ENCODE peak calls at places on chromosomes 16 and 17, in ten cellular contexts. One of them, this sample, is unnamed.

GRCh38 chr16:84687715-84688114 is 12.1 kb upstream of the USP10 start:
- DNase-seq in sciatic nerve: no peak
- DNase-seq in anterior cingulate cortex: no peak
- DNase-seq in EH: peak; percentile 94
- DNase-seq in psoas muscle: no peak
- DNase-seq in activated CD4-positive, alpha-beta T cell treated with anti-CD3 and anti-CD28 coated beads for 24 hours: no peak
- DNase-seq in SK-MEL-5: peak; percentile 61
- DNase-seq in T-helper 1 cell: peak; percentile 23
- DNase-seq in fibroblast of mammary gland: peak; percentile 88
- DNase-seq in ascending aorta: no peak
- DNase-seq in this sample: no peak

GRCh38 chr16:8310356-8310755 is 280.0 kb downstream of the TMEM114 start:
- DNase-seq in sciatic nerve: no peak
- DNase-seq in activated CD4-positive, alpha-beta T cell treated with anti-CD3 and anti-CD28 coated beads for 24 hours: no peak
- DNase-seq in EH: no peak
- DNase-seq in fibroblast of mammary gland: no peak
- DNase-seq in T-helper 1 cell: no peak
- DNase-seq in anterior cingulate cortex: no peak
- DNase-seq in ascending aorta: no peak
- DNase-seq in SK-MEL-5: no peak
- DNase-seq in psoas muscle: no peak
- DNase-seq in this sample: no peak

GRCh38 chr16:79329967-79330366 is 270.6 kb downstream of the MAF start:
- DNase-seq in activated CD4-positive, alpha-beta T cell treated with anti-CD3 and anti-CD28 coated beads for 24 hours: no peak
- DNase-seq in fibroblast of mammary gland: no peak
- DNase-seq in ascending aorta: no peak
- DNase-seq in EH: no peak
- DNase-seq in psoas muscle: no peak
- DNase-seq in sciatic nerve: no peak
- DNase-seq in T-helper 1 cell: no peak
- DNase-seq in anterior cingulate cortex: no peak
- DNase-seq in SK-MEL-5: no peak
- DNase-seq in this sample: no peak

GRCh38 chr17:13429201-13429600 is 172.5 kb downstream of the HS3ST3A1 start:
- DNase-seq in ascending aorta: no peak
- DNase-seq in sciatic nerve: no peak
- DNase-seq in activated CD4-positive, alpha-beta T cell treated with anti-CD3 and anti-CD28 coated beads for 24 hours: no peak
- DNase-seq in anterior cingulate cortex: no peak
- DNase-seq in psoas muscle: no peak
- DNase-seq in fibroblast of mammary gland: peak; percentile 97
- DNase-seq in EH: peak; percentile 93
- DNase-seq in T-helper 1 cell: no peak
- DNase-seq in SK-MEL-5: no peak
- DNase-seq in this sample: no peak

GRCh38 chr16:1119129-1119528 is 23.1 kb upstream of the C1QTNF8 start:
- DNase-seq in psoas muscle: no peak
- DNase-seq in SK-MEL-5: no peak
- DNase-seq in fibroblast of mammary gland: no peak
- DNase-seq in sciatic nerve: no peak
- DNase-seq in T-helper 1 cell: no peak
- DNase-seq in EH: no peak
- DNase-seq in ascending aorta: no peak
- DNase-seq in activated CD4-positive, alpha-beta T cell treated with anti-CD3 and anti-CD28 coated beads for 24 hours: no peak
- DNase-seq in anterior cingulate cortex: no peak
- DNase-seq in this sample: no peak

GRCh38 chr16:4987250-4987579 is 29.1 kb downstream of the SEC14L5 start:
- DNase-seq in activated CD4-positive, alpha-beta T cell treated with anti-CD3 and anti-CD28 coated beads for 24 hours: no peak
- DNase-seq in ascending aorta: no peak
- DNase-seq in EH: no peak
- DNase-seq in T-helper 1 cell: no peak
- DNase-seq in psoas muscle: no peak
- DNase-seq in anterior cingulate cortex: no peak
- DNase-seq in SK-MEL-5: no peak
- DNase-seq in fibroblast of mammary gland: no peak
- DNase-seq in sciatic nerve: no peak
- DNase-seq in this sample: no peak

GRCh38 chr17:39014795-39015545 is 47.8 kb upstream of the FBXO47 start:
- DNase-seq in psoas muscle: no peak
- DNase-seq in sciatic nerve: no peak
- DNase-seq in ascending aorta: no peak
- DNase-seq in T-helper 1 cell: no peak
- DNase-seq in SK-MEL-5: no peak
- DNase-seq in activated CD4-positive, alpha-beta T cell treated with anti-CD3 and anti-CD28 coated beads for 24 hours: no peak
- DNase-seq in anterior cingulate cortex: no peak
- DNase-seq in fibroblast of mammary gland: peak; percentile 11
- DNase-seq in EH: no peak
- DNase-seq in this sample: no peak

GRCh38 chr16:4917117-4917516 is 19.8 kb downstream of the PPL start:
- DNase-seq in activated CD4-positive, alpha-beta T cell treated with anti-CD3 and anti-CD28 coated beads for 24 hours: no peak
- DNase-seq in anterior cingulate cortex: no peak
- DNase-seq in sciatic nerve: no peak
- DNase-seq in EH: peak; percentile 59
- DNase-seq in psoas muscle: no peak
- DNase-seq in ascending aorta: no peak
- DNase-seq in fibroblast of mammary gland: peak; percentile 69
- DNase-seq in T-helper 1 cell: no peak
- DNase-seq in SK-MEL-5: no peak
- DNase-seq in this sample: no peak

GRCh38 chr17:43613911-43614310 is 47.8 kb downstream of the MEOX1 start:
- DNase-seq in psoas muscle: no peak
- DNase-seq in anterior cingulate cortex: peak; percentile 23
- DNase-seq in ascending aorta: no peak
- DNase-seq in fibroblast of mammary gland: no peak
- DNase-seq in EH: no peak
- DNase-seq in SK-MEL-5: no peak
- DNase-seq in T-helper 1 cell: no peak
- DNase-seq in sciatic nerve: no peak
- DNase-seq in activated CD4-positive, alpha-beta T cell treated with anti-CD3 and anti-CD28 coated beads for 24 hours: no peak
- DNase-seq in this sample: no peak

GRCh38 chr17:57368637-57369336 is 112.5 kb downstream of the MSI2 start:
- DNase-seq in EH: no peak
- DNase-seq in psoas muscle: no peak
- DNase-seq in activated CD4-positive, alpha-beta T cell treated with anti-CD3 and anti-CD28 coated beads for 24 hours: no peak
- DNase-seq in sciatic nerve: no peak
- DNase-seq in T-helper 1 cell: no peak
- DNase-seq in SK-MEL-5: no peak
- DNase-seq in ascending aorta: no peak
- DNase-seq in anterior cingulate cortex: no peak
- DNase-seq in fibroblast of mammary gland: no peak
- DNase-seq in this sample: no peak

GRCh38 chr17:1967092-1967662 is 58.0 kb downstream of the RTN4RL1 start:
- DNase-seq in T-helper 1 cell: no peak
- DNase-seq in SK-MEL-5: no peak
- DNase-seq in ascending aorta: no peak
- DNase-seq in activated CD4-positive, alpha-beta T cell treated with anti-CD3 and anti-CD28 coated beads for 24 hours: no peak
- DNase-seq in sciatic nerve: no peak
- DNase-seq in anterior cingulate cortex: no peak
- DNase-seq in psoas muscle: no peak
- DNase-seq in EH: no peak
- DNase-seq in fibroblast of mammary gland: no peak
- DNase-seq in this sample: no peak

GRCh38 chr16:56315955-56316354 is 109.4 kb downstream of the AMFR start:
- DNase-seq in psoas muscle: no peak
- DNase-seq in fibroblast of mammary gland: no peak
- DNase-seq in EH: no peak
- DNase-seq in ascending aorta: no peak
- DNase-seq in activated CD4-positive, alpha-beta T cell treated with anti-CD3 and anti-CD28 coated beads for 24 hours: no peak
- DNase-seq in sciatic nerve: no peak
- DNase-seq in T-helper 1 cell: no peak
- DNase-seq in anterior cingulate cortex: no peak
- DNase-seq in SK-MEL-5: no peak
- DNase-seq in this sample: no peak

GRCh38 chr16:19356024-19356952 is 61.4 kb upstream of the TMC5 start:
- DNase-seq in T-helper 1 cell: no peak
- DNase-seq in anterior cingulate cortex: no peak
- DNase-seq in ascending aorta: no peak
- DNase-seq in EH: no peak
- DNase-seq in activated CD4-positive, alpha-beta T cell treated with anti-CD3 and anti-CD28 coated beads for 24 hours: no peak
- DNase-seq in psoas muscle: no peak
- DNase-seq in sciatic nerve: no peak
- DNase-seq in SK-MEL-5: no peak
- DNase-seq in fibroblast of mammary gland: no peak
- DNase-seq in this sample: no peak

GRCh38 chr16:64695684-64696083 is 426.2 kb downstream of the CDH11 start:
- DNase-seq in activated CD4-positive, alpha-beta T cell treated with anti-CD3 and anti-CD28 coated beads for 24 hours: no peak
- DNase-seq in sciatic nerve: no peak
- DNase-seq in T-helper 1 cell: no peak
- DNase-seq in EH: no peak
- DNase-seq in psoas muscle: no peak
- DNase-seq in SK-MEL-5: no peak
- DNase-seq in fibroblast of mammary gland: peak; percentile 7
- DNase-seq in ascending aorta: no peak
- DNase-seq in anterior cingulate cortex: no peak
- DNase-seq in this sample: no peak

GRCh38 chr16:1787322-1788094 is 4.7 kb downstream of the NUBP2 start:
- DNase-seq in T-helper 1 cell: no peak
- DNase-seq in EH: no peak
- DNase-seq in psoas muscle: no peak
- DNase-seq in anterior cingulate cortex: no peak
- DNase-seq in activated CD4-positive, alpha-beta T cell treated with anti-CD3 and anti-CD28 coated beads for 24 hours: no peak
- DNase-seq in sciatic nerve: peak; percentile 56
- DNase-seq in fibroblast of mammary gland: no peak
- DNase-seq in SK-MEL-5: no peak
- DNase-seq in ascending aorta: peak; percentile 59
- DNase-seq in this sample: peak; percentile 10

GRCh38 chr17:33712120-33712519 is 419.0 kb upstream of the ASIC2 start:
- DNase-seq in psoas muscle: no peak
- DNase-seq in SK-MEL-5: peak; percentile 19
- DNase-seq in sciatic nerve: no peak
- DNase-seq in ascending aorta: no peak
- DNase-seq in EH: no peak
- DNase-seq in anterior cingulate cortex: no peak
- DNase-seq in T-helper 1 cell: no peak
- DNase-seq in activated CD4-positive, alpha-beta T cell treated with anti-CD3 and anti-CD28 coated beads for 24 hours: no peak
- DNase-seq in fibroblast of mammary gland: no peak
- DNase-seq in this sample: no peak

GRCh38 chr16:14125030-14125681 is 54.0 kb downstream of the MRTFB start:
- DNase-seq in EH: no peak
- DNase-seq in fibroblast of mammary gland: no peak
- DNase-seq in activated CD4-positive, alpha-beta T cell treated with anti-CD3 and anti-CD28 coated beads for 24 hours: no peak
- DNase-seq in psoas muscle: no peak
- DNase-seq in sciatic nerve: no peak
- DNase-seq in anterior cingulate cortex: no peak
- DNase-seq in ascending aorta: no peak
- DNase-seq in T-helper 1 cell: no peak
- DNase-seq in SK-MEL-5: no peak
- DNase-seq in this sample: no peak

GRCh38 chr16:79563919-79564318 is 36.6 kb downstream of the MAF start:
- DNase-seq in SK-MEL-5: no peak
- DNase-seq in activated CD4-positive, alpha-beta T cell treated with anti-CD3 and anti-CD28 coated beads for 24 hours: no peak
- DNase-seq in sciatic nerve: no peak
- DNase-seq in anterior cingulate cortex: no peak
- DNase-seq in psoas muscle: no peak
- DNase-seq in fibroblast of mammary gland: no peak
- DNase-seq in T-helper 1 cell: no peak
- DNase-seq in ascending aorta: no peak
- DNase-seq in EH: no peak
- DNase-seq in this sample: no peak

GRCh38 chr17:47800686-47801085 is 20.9 kb downstream of the OSBPL7 start:
- DNase-seq in ascending aorta: no peak
- DNase-seq in activated CD4-positive, alpha-beta T cell treated with anti-CD3 and anti-CD28 coated beads for 24 hours: no peak
- DNase-seq in SK-MEL-5: no peak
- DNase-seq in fibroblast of mammary gland: no peak
- DNase-seq in T-helper 1 cell: no peak
- DNase-seq in psoas muscle: no peak
- DNase-seq in EH: no peak
- DNase-seq in anterior cingulate cortex: no peak
- DNase-seq in sciatic nerve: peak; percentile 52
- DNase-seq in this sample: no peak

GRCh38 chr17:79188048-79188447 is 113.4 kb downstream of the ENGASE start:
- DNase-seq in EH: no peak
- DNase-seq in fibroblast of mammary gland: no peak
- DNase-seq in ascending aorta: no peak
- DNase-seq in SK-MEL-5: peak; percentile 71
- DNase-seq in anterior cingulate cortex: no peak
- DNase-seq in psoas muscle: no peak
- DNase-seq in activated CD4-positive, alpha-beta T cell treated with anti-CD3 and anti-CD28 coated beads for 24 hours: no peak
- DNase-seq in sciatic nerve: no peak
- DNase-seq in T-helper 1 cell: no peak
- DNase-seq in this sample: no peak

GRCh38 chr17:74795327-74796020 is 19.3 kb upstream of the NAT9 start:
- DNase-seq in psoas muscle: no peak
- DNase-seq in T-helper 1 cell: no peak
- DNase-seq in SK-MEL-5: no peak
- DNase-seq in EH: no peak
- DNase-seq in sciatic nerve: no peak
- DNase-seq in fibroblast of mammary gland: no peak
- DNase-seq in anterior cingulate cortex: no peak
- DNase-seq in ascending aorta: no peak
- DNase-seq in activated CD4-positive, alpha-beta T cell treated with anti-CD3 and anti-CD28 coated beads for 24 hours: no peak
- DNase-seq in this sample: no peak

GRCh38 chr16:3220839-3221238 is 14.1 kb downstream of the ZNF200 start:
- DNase-seq in sciatic nerve: no peak
- DNase-seq in EH: no peak
- DNase-seq in ascending aorta: no peak
- DNase-seq in activated CD4-positive, alpha-beta T cell treated with anti-CD3 and anti-CD28 coated beads for 24 hours: no peak
- DNase-seq in psoas muscle: no peak
- DNase-seq in fibroblast of mammary gland: no peak
- DNase-seq in T-helper 1 cell: no peak
- DNase-seq in SK-MEL-5: no peak
- DNase-seq in anterior cingulate cortex: no peak
- DNase-seq in this sample: no peak

GRCh38 chr16:81521141-81521626 is 76.6 kb downstream of the CMIP start:
- DNase-seq in fibroblast of mammary gland: no peak
- DNase-seq in psoas muscle: peak; percentile 50
- DNase-seq in sciatic nerve: no peak
- DNase-seq in activated CD4-positive, alpha-beta T cell treated with anti-CD3 and anti-CD28 coated beads for 24 hours: peak; percentile 36
- DNase-seq in SK-MEL-5: no peak
- DNase-seq in T-helper 1 cell: peak; percentile 87
- DNase-seq in ascending aorta: no peak
- DNase-seq in anterior cingulate cortex: peak; percentile 33
- DNase-seq in EH: no peak
- DNase-seq in this sample: no peak

GRCh38 chr17:1035546-1036170 is 38.7 kb downstream of the TIMM22 start:
- DNase-seq in EH: no peak
- DNase-seq in fibroblast of mammary gland: no peak
- DNase-seq in activated CD4-positive, alpha-beta T cell treated with anti-CD3 and anti-CD28 coated beads for 24 hours: no peak
- DNase-seq in ascending aorta: no peak
- DNase-seq in sciatic nerve: no peak
- DNase-seq in SK-MEL-5: no peak
- DNase-seq in psoas muscle: no peak
- DNase-seq in T-helper 1 cell: no peak
- DNase-seq in anterior cingulate cortex: no peak
- DNase-seq in this sample: no peak

GRCh38 chr17:55620023-55620422 is 102.6 kb downstream of the TMEM100 start:
- DNase-seq in SK-MEL-5: no peak
- DNase-seq in activated CD4-positive, alpha-beta T cell treated with anti-CD3 and anti-CD28 coated beads for 24 hours: no peak
- DNase-seq in sciatic nerve: no peak
- DNase-seq in psoas muscle: no peak
- DNase-seq in anterior cingulate cortex: no peak
- DNase-seq in fibroblast of mammary gland: no peak
- DNase-seq in T-helper 1 cell: no peak
- DNase-seq in EH: no peak
- DNase-seq in ascending aorta: no peak
- DNase-seq in this sample: no peak

GRCh38 chr16:54554581-54554980 is 268.0 kb upstream of the IRX3 start:
- DNase-seq in fibroblast of mammary gland: no peak
- DNase-seq in T-helper 1 cell: no peak
- DNase-seq in activated CD4-positive, alpha-beta T cell treated with anti-CD3 and anti-CD28 coated beads for 24 hours: no peak
- DNase-seq in psoas muscle: no peak
- DNase-seq in SK-MEL-5: no peak
- DNase-seq in anterior cingulate cortex: no peak
- DNase-seq in ascending aorta: no peak
- DNase-seq in EH: no peak
- DNase-seq in sciatic nerve: no peak
- DNase-seq in this sample: no peak

This sample was measured in gastrocnemius medialis.